ENCODE peak calls at places on chromosomes 1 and 21, in six cellular contexts. O is GM12878, Y is K562, N is NT2/D1, H is H1, F is HepG2. E is an unnamed sample.

GRCh38 chr1:90494748-90495282 is 222.3 kb downstream of the BARHL2 start:
- DNase-seq in F (no peak), O (no peak), N (no peak), H (no peak), Y (no peak), E (no peak)

GRCh38 chr1:62746086-62746808 is 37.7 kb upstream of the ATG4C start:
- DNase-seq in F (peak), H (no peak), O (no peak), Y (peak), N (no peak), E (peak)

GRCh38 chr21:43921979-43922945 is 57.2 kb downstream of the AGPAT3 start:
- DNase-seq in N (no peak), O (peak), F (no peak), H (no peak), Y (peak), E (no peak)

GRCh38 chr1:230158422-230159291 is 91.6 kb downstream of the GALNT2 start:
- DNase-seq in N (no peak), F (peak), Y (no peak), O (no peak), H (no peak), E (no peak)

GRCh38 chr1:238071061-238071460 is 180.3 kb upstream of the ZP4 start:
- DNase-seq in F (no peak), H (no peak), Y (no peak), O (no peak), N (no peak), E (no peak)

GRCh38 chr1:227892930-227893695 is 54.6 kb downstream of the WNT9A start:
- DNase-seq in Y (no peak), O (no peak), N (no peak), F (no peak), H (peak), E (no peak)

GRCh38 chr1:25837253-25837875 is 17.6 kb downstream of the MTFR1L start:
- DNase-seq in Y (no peak), N (no peak), F (peak), O (no peak), H (no peak), E (no peak)

GRCh38 chr1:232998138-232998537 is 47.7 kb downstream of the NTPCR start:
- DNase-seq in Y (no peak), H (no peak), O (no peak), N (no peak), F (no peak), E (no peak)

GRCh38 chr1:22112505-22112904 is 30.4 kb downstream of the WNT4 start:
- DNase-seq in N (no peak), H (no peak), O (no peak), F (no peak), Y (no peak), E (no peak)

GRCh38 chr1:182061597-182061996 is at the start of gene ZNF648:
- DNase-seq in H (no peak), F (no peak), O (no peak), Y (no peak), N (no peak), E (no peak)

GRCh38 chr1:18761948-18762905 is 97.2 kb downstream of the TAS1R2 start:
- DNase-seq in F (no peak), Y (no peak), N (no peak), H (no peak), O (no peak), E (no peak)

GRCh38 chr1:158972841-158973240 is 36.9 kb upstream of the IFI16 start:
- DNase-seq in O (no peak), H (no peak), N (no peak), F (no peak), Y (peak), E (no peak)

GRCh38 chr21:41927727-41928409 is 25.9 kb downstream of the C2CD2 start:
- DNase-seq in O (no peak), F (no peak), H (no peak), Y (no peak), N (no peak), E (no peak)

GRCh38 chr1:211653329-211653728 is 22.1 kb downstream of the NEK2 start:
- DNase-seq in F (no peak), O (no peak), Y (no peak), H (no peak), N (no peak), E (no peak)

GRCh38 chr1:7002728-7003127 is 217.5 kb downstream of the CAMTA1 start:
- DNase-seq in Y (no peak), O (no peak), H (no peak), F (no peak), N (no peak), E (no peak)

GRCh38 chr1:55195523-55196233 is 19.5 kb downstream of the USP24 start:
- DNase-seq in N (no peak), O (no peak), Y (no peak), H (no peak), F (no peak), E (no peak)

GRCh38 chr21:44752701-44753235 is 41.4 kb upstream of the TSPEAR start:
- DNase-seq in O (no peak), N (no peak), H (no peak), Y (no peak), F (no peak), E (peak)

GRCh38 chr1:108075055-108075454 is 110.1 kb upstream of the VAV3 start:
- DNase-seq in F (no peak), O (peak), Y (no peak), H (no peak), N (no peak), E (no peak)

GRCh38 chr21:32256873-32257620 is 21.8 kb downstream of the MIS18A start:
- DNase-seq in O (no peak), H (no peak), N (no peak), F (no peak), Y (no peak), E (no peak)

GRCh38 chr1:185446131-185446530 is 129.1 kb upstream of the IVNS1ABP start:
- DNase-seq in O (no peak), Y (no peak), H (no peak), N (no peak), F (no peak), E (no peak)

DNA sequence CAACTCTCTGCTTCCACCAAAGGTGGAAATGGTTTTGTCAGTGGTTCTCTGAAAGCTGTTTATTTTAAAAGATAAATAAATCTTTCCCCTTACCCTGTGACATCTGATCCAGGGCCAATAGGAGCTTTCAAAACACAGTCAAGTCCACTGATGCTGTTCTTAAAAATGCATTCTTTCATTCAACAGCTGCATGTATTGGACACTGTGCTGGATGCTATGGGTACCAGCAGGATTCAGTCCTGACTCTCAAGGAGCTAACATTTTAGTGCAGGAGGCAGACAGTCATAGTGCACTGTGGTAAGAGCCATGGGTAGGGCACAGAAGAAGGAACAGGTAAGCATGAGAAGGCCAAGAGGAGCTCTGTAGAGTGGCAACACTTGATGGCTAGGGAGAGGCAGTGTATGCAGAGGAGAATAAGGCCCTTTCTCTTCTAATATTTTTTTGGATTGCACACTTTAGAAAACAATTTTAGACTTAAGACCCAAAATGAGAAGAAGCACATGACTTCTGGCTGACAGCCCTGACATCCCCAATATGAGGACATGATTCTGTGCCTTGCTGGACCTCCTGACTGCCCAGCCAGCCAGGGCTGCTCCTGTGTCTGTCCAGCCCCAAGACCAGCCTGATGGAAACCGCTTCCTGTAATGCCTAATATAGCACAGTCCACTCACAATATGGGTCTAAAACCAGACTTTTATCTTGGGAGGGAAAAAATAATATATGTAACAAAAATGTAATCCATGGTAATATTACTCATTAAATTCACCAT is 207.3 kb downstream of the SDCCAG8 start:
- DNase-seq in H (no peak), O (no peak), F (no peak), Y (no peak), N (no peak), E (no peak)
- TF ChIP-seq YY1 in H (no peak), O (no peak), F (no peak), Y (no peak), N (no peak), E (no peak)

DNA sequence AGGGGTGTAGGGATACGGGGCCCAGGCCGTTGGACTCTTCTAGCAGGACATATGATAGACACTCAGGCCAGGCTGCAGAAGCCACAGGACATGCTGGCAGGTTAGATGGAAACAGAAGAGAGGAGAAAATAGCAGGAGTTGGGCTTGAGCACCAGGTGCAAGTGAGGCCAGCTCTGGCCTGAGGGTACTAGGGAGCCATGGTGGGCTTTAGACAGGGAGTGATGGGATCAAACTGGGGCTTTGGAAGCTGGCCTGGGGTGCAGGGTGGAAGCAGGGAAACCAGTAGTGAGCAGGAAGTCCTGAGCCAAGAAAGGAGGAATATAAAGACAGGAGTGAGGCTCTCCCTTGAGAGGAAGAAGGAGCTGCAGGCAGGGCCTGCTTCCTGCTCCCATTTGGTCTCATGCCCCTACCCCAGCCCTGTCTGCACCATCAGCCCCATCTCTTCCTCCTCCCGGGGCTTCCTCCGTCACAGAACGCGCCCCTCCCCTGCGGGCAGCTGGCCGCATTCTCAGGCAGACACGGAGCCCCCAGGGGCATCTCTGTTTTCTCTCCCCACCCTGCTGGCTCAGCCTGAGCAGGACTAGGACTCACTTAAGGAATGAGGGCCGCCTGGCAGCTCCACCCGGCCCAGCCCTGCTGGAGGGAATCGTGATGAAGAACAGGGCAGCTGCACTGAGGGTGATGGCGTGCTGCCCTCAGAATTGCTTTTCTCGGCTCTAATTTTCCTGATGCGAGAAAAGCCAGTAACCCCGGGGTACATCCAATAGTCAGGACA is 165.5 kb upstream of the TMEM51 start:
- DNase-seq in F (no peak), O (no peak), N (no peak), H (no peak), Y (no peak), E (no peak)
- TF ChIP-seq YY1 in F (no peak), O (no peak), N (no peak), H (no peak), Y (no peak), E (no peak)

DNA sequence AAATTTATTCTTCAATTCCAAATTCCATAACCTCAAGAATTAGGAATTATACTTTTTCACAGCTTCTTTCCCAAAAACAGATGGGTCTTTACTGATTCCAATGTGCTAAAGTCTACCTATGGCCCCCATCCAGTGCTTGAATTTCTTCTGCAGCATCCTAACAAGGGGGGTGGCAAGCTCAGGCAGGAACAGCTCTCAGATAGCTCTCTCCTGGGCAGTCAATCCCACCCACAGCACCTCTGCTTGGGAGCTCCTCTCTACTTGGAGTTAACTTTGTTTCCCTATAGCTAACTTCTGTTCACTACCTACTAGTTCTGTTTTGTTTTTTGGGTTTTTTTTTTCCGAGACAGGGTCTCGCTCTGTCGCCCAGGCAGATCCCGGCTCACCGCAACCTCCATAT is 12.1 kb downstream of the RBBP5 start:
- DNase-seq in Y (no peak), O (no peak), N (no peak), F (no peak), H (no peak), E (no peak)
- TF ChIP-seq YY1 in Y (no peak), O (no peak), N (no peak), F (no peak), H (no peak), E (no peak)

DNA sequence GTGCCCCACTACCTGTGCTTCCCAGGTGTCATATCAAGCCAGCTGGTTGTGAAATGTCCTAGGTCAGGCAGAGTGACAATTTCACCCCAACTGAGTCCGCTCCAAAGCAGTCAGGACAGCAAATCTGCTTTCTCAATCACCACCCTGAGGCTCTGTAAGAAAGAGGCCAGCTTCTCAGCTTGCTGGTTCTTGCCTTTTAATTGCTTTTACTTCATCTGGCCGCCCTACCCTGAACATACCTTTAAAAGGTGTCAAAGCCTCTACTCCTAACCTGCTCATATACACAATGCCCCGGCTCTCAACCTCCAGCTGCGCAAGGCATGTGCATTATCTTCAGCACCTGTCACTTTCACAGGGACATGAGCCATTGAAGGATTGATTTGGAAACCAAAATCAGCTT is 581.6 kb downstream of the NPHP4 start:
- DNase-seq in O (no peak), F (no peak), H (no peak), N (no peak), Y (no peak), E (no peak)
- TF ChIP-seq YY1 in O (no peak), F (no peak), H (no peak), N (no peak), Y (no peak), E (no peak)

GRCh38 chr1:224879404-224879803 is 50.1 kb upstream of the DNAH14 start:
- DNase-seq in F (no peak), Y (no peak), O (no peak), H (no peak), N (no peak), E (no peak)
- TF ChIP-seq YY1 in F (no peak), Y (no peak), O (no peak), H (no peak), N (no peak), E (no peak)

GRCh38 chr1:40625076-40625475 is 40.4 kb downstream of the RIMS3 start:
- DNase-seq in F (peak), Y (no peak), O (no peak), H (no peak), N (no peak), E (no peak)

GRCh38 chr1:40626383-40626770 is 39.1 kb downstream of the RIMS3 start:
- DNase-seq in Y (no peak), H (no peak), N (no peak), F (no peak), O (no peak), E (no peak)

GRCh38 chr1:40622936-40623629 is 42.4 kb downstream of the RIMS3 start:
- DNase-seq in O (no peak), Y (no peak), F (no peak), H (peak), N (no peak), E (no peak)

GRCh38 chr1:40627987-40628902 is 37.2 kb downstream of the RIMS3 start:
- DNase-seq in O (peak), N (no peak), F (no peak), Y (no peak), H (no peak), E (no peak)

GRCh38 chr1:40625476-40626382 is 39.8 kb downstream of the RIMS3 start:
- DNase-seq in Y (no peak), H (no peak), N (no peak), F (no peak), O (no peak), E (no peak)
- TF ChIP-seq YY1 in Y (no peak), H (no peak), N (no peak), F (no peak), O (no peak), E (no peak)

DNA sequence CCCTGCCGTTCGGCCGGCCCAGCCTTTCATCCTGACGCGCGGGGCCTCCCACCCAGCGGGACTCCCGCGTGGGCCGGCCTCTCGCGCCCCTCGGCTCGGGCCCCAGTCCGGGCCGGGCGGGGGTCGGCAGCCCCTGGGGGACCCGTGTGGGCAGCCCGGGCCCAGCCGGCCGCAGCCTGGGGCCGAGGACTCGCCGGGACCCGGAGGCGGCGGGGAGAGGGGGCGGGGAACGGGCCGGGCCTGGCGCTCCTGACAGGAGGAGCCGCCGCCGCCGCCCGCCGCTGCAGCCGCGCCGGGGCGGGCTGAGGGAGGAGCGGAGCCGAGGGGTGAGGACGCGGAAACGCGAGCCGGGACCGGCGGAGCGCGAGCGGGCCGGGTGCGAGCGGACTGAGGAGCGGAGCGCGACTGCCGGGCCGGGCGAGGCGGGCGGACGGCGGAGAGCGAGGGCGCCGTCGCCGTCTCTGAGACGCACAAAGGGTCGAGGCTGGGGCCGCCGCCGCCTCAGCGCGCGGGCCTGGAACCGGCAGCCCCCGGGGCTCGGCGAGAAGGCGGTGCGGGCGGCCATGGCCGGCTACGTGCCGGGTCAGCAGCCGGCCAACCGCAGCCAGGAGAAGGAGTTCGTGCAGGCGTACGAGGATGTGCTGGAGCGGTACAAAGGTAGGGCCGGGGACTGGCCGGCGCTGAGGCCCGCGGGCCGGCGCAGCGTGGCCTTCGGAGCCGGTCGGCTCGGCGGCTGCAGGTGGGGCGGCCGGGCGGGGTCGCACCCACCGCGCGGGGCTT is 79.1 kb downstream of the NDUFS5 start:
- DNase-seq in Y (peak), O (no peak), N (no peak), H (peak), F (no peak), E (no peak)
- TF ChIP-seq YY1 in Y (peak), O (peak), N (no peak), H (peak), F (peak), E (no peak)

GRCh38 chr1:67214420-67215174 is 48.3 kb downstream of the IL23R start:
- DNase-seq in H (no peak), N (peak), O (peak), Y (peak), F (peak), E (peak)
- TF ChIP-seq YY1 in H (no peak), N (no peak), O (peak), Y (no peak), F (no peak), E (no peak)

DNA sequence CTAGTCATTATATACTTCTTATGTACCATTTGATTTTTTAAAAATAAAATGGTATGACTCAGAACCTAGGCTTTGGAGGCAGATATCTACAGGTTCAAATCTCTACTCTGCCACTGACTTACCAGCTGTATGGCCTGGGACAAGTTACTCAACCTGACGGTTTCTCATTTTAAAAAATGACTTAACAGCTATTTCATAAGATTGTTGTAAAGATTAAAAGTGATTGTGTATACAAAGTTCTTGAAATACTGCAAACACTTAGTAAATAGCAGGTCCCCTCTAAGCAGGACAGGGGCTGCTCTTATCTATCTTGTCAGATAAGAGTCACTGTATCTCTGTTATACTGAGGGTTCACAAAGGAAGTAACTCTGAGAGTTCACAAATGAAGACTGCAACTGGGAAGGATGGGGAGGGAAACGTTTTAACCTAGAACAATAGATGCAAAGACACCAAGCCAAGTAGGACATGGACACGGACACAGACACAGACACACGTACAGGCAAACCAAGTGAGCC is 2.6 kb downstream of the BCAR3 start:
- DNase-seq in O (no peak), F (no peak), Y (no peak), H (no peak), N (no peak), E (no peak)
- TF ChIP-seq YY1 in O (no peak), F (no peak), Y (no peak), H (no peak), N (no peak), E (no peak)

E was measured in HCT116.